ENCODE peak calls at places on chromosome 12, in seven cellular contexts. One of them, this sample, is unnamed.

GRCh38 chr12:89756638-89757321 is 48.1 kb upstream of the ATP2B1 start:
- DNase-seq in transverse colon: no peak
- DNase-seq in endodermal cell: no peak
- DNase-seq in cardiac fibroblast: peak; percentile 100
- DNase-seq in GM13976: peak; percentile 79
- DNase-seq in adrenal gland: peak; percentile 39
- DNase-seq in upper lobe of left lung: no peak
- DNase-seq in this sample: no peak

GRCh38 chr12:11861155-11861863 is 209.4 kb upstream of the BCL2L14 start:
- DNase-seq in transverse colon: no peak
- DNase-seq in endodermal cell: peak; percentile 84
- DNase-seq in cardiac fibroblast: no peak
- DNase-seq in GM13976: no peak
- DNase-seq in adrenal gland: no peak
- DNase-seq in upper lobe of left lung: no peak
- DNase-seq in this sample: no peak

GRCh38 chr12:18723752-18724151 is 14.1 kb downstream of the PLCZ1 start:
- DNase-seq in transverse colon: no peak
- DNase-seq in endodermal cell: no peak
- DNase-seq in cardiac fibroblast: peak; percentile 87
- DNase-seq in GM13976: no peak
- DNase-seq in adrenal gland: no peak
- DNase-seq in upper lobe of left lung: peak; percentile 39
- DNase-seq in this sample: no peak

GRCh38 chr12:94265966-94266365 is 117.6 kb downstream of the PLXNC1 start:
- DNase-seq in transverse colon: no peak
- DNase-seq in endodermal cell: no peak
- DNase-seq in cardiac fibroblast: no peak
- DNase-seq in GM13976: no peak
- DNase-seq in adrenal gland: no peak
- DNase-seq in upper lobe of left lung: no peak
- DNase-seq in this sample: no peak

GRCh38 chr12:18850752-18851151 is 112.8 kb downstream of the CAPZA3 start:
- DNase-seq in transverse colon: no peak
- DNase-seq in endodermal cell: no peak
- DNase-seq in cardiac fibroblast: no peak
- DNase-seq in GM13976: no peak
- DNase-seq in adrenal gland: no peak
- DNase-seq in upper lobe of left lung: no peak
- DNase-seq in this sample: no peak

GRCh38 chr12:27031531-27031930 is 9.2 kb downstream of the MED21 start:
- DNase-seq in transverse colon: no peak
- DNase-seq in endodermal cell: no peak
- DNase-seq in cardiac fibroblast: no peak
- DNase-seq in GM13976: no peak
- DNase-seq in adrenal gland: no peak
- DNase-seq in upper lobe of left lung: no peak
- DNase-seq in this sample: no peak

GRCh38 chr12:1928439-1929121 is 10.1 kb upstream of the CACNA2D4 start:
- DNase-seq in transverse colon: no peak
- DNase-seq in endodermal cell: peak; percentile 48
- DNase-seq in cardiac fibroblast: no peak
- DNase-seq in GM13976: no peak
- DNase-seq in adrenal gland: peak; percentile 11
- DNase-seq in upper lobe of left lung: no peak
- DNase-seq in this sample: peak; percentile 27

GRCh38 chr12:116979109-116979508 is 68.4 kb downstream of the FBXW8 start:
- DNase-seq in transverse colon: no peak
- DNase-seq in endodermal cell: peak; percentile 47
- DNase-seq in cardiac fibroblast: no peak
- DNase-seq in GM13976: no peak
- DNase-seq in adrenal gland: no peak
- DNase-seq in upper lobe of left lung: no peak
- DNase-seq in this sample: no peak

GRCh38 chr12:114685869-114686268 is 1.9 kb upstream of the TBX3 start:
- DNase-seq in transverse colon: no peak
- DNase-seq in endodermal cell: peak; percentile 82
- DNase-seq in cardiac fibroblast: no peak
- DNase-seq in GM13976: no peak
- DNase-seq in adrenal gland: no peak
- DNase-seq in upper lobe of left lung: no peak
- DNase-seq in this sample: no peak

GRCh38 chr12:24008166-24008565 is 58.7 kb upstream of the SOX5 start:
- DNase-seq in transverse colon: no peak
- DNase-seq in endodermal cell: no peak
- DNase-seq in cardiac fibroblast: no peak
- DNase-seq in GM13976: no peak
- DNase-seq in adrenal gland: no peak
- DNase-seq in upper lobe of left lung: no peak
- DNase-seq in this sample: no peak

GRCh38 chr12:32995623-32996022 is 99.0 kb upstream of the PKP2 start:
- DNase-seq in transverse colon: no peak
- DNase-seq in endodermal cell: no peak
- DNase-seq in cardiac fibroblast: no peak
- DNase-seq in GM13976: no peak
- DNase-seq in adrenal gland: no peak
- DNase-seq in upper lobe of left lung: no peak
- DNase-seq in this sample: no peak

GRCh38 chr12:98345308-98345876 is 170.0 kb upstream of the TMPO start:
- DNase-seq in transverse colon: no peak
- DNase-seq in endodermal cell: no peak
- DNase-seq in cardiac fibroblast: no peak
- DNase-seq in GM13976: no peak
- DNase-seq in adrenal gland: no peak
- DNase-seq in upper lobe of left lung: no peak
- DNase-seq in this sample: no peak

GRCh38 chr12:2793561-2793960 is 1.2 kb upstream of the FKBP4 start:
- DNase-seq in transverse colon: no peak
- DNase-seq in endodermal cell: no peak
- DNase-seq in cardiac fibroblast: no peak
- DNase-seq in GM13976: no peak
- DNase-seq in adrenal gland: no peak
- DNase-seq in upper lobe of left lung: no peak
- DNase-seq in this sample: no peak

GRCh38 chr12:6807170-6807569 is 14.5 kb upstream of the GPR162 start:
- DNase-seq in transverse colon: no peak
- DNase-seq in endodermal cell: no peak
- DNase-seq in cardiac fibroblast: peak; percentile 22
- DNase-seq in GM13976: no peak
- DNase-seq in adrenal gland: no peak
- DNase-seq in upper lobe of left lung: no peak
- DNase-seq in this sample: no peak

GRCh38 chr12:16555630-16556029 is 50.3 kb downstream of the LMO3 start:
- DNase-seq in transverse colon: no peak
- DNase-seq in endodermal cell: peak; percentile 64
- DNase-seq in cardiac fibroblast: peak; percentile 88
- DNase-seq in GM13976: no peak
- DNase-seq in adrenal gland: no peak
- DNase-seq in upper lobe of left lung: no peak
- DNase-seq in this sample: no peak

GRCh38 chr12:587132-587531 is 76.1 kb downstream of the NINJ2 start:
- DNase-seq in transverse colon: no peak
- DNase-seq in endodermal cell: no peak
- DNase-seq in cardiac fibroblast: no peak
- DNase-seq in GM13976: no peak
- DNase-seq in adrenal gland: no peak
- DNase-seq in upper lobe of left lung: peak; percentile 0
- DNase-seq in this sample: no peak

GRCh38 chr12:67068773-67069450 is 200.2 kb upstream of the CAND1 start:
- DNase-seq in transverse colon: peak; percentile 64
- DNase-seq in endodermal cell: peak; percentile 93
- DNase-seq in cardiac fibroblast: peak; percentile 13
- DNase-seq in GM13976: peak; percentile 59
- DNase-seq in adrenal gland: peak; percentile 20
- DNase-seq in upper lobe of left lung: no peak
- DNase-seq in this sample: peak; percentile 40

GRCh38 chr12:94263011-94263786 is 114.8 kb downstream of the PLXNC1 start:
- DNase-seq in transverse colon: peak; percentile 33
- DNase-seq in endodermal cell: peak; percentile 61
- DNase-seq in cardiac fibroblast: no peak
- DNase-seq in GM13976: peak; percentile 67
- DNase-seq in adrenal gland: peak; percentile 51
- DNase-seq in upper lobe of left lung: peak; percentile 33
- DNase-seq in this sample: no peak

GRCh38 chr12:94140556-94140955 is 7.8 kb upstream of the PLXNC1 start:
- DNase-seq in transverse colon: peak; percentile 36
- DNase-seq in endodermal cell: peak; percentile 93
- DNase-seq in cardiac fibroblast: peak; percentile 35
- DNase-seq in GM13976: peak; percentile 65
- DNase-seq in adrenal gland: no peak
- DNase-seq in upper lobe of left lung: peak; percentile 32
- DNase-seq in this sample: no peak

GRCh38 chr12:2341871-2342270 is 289.1 kb downstream of the CACNA1C start:
- DNase-seq in transverse colon: no peak
- DNase-seq in endodermal cell: no peak
- DNase-seq in cardiac fibroblast: peak; percentile 79
- DNase-seq in GM13976: no peak
- DNase-seq in adrenal gland: no peak
- DNase-seq in upper lobe of left lung: no peak
- DNase-seq in this sample: no peak

GRCh38 chr12:70692681-70693288 is 55.6 kb upstream of the PTPRB start:
- DNase-seq in transverse colon: no peak
- DNase-seq in endodermal cell: no peak
- DNase-seq in cardiac fibroblast: peak; percentile 64
- DNase-seq in GM13976: no peak
- DNase-seq in adrenal gland: no peak
- DNase-seq in upper lobe of left lung: no peak
- DNase-seq in this sample: no peak
- TF ChIP-seq CTCF in transverse colon: no peak
- TF ChIP-seq CTCF in endodermal cell: peak; percentile 75
- TF ChIP-seq CTCF in cardiac fibroblast: peak; percentile 65
- TF ChIP-seq CTCF in GM13976: no peak
- TF ChIP-seq CTCF in adrenal gland: peak; percentile 20
- TF ChIP-seq CTCF in upper lobe of left lung: peak; percentile 47
- TF ChIP-seq CTCF in this sample: no peak

DNA sequence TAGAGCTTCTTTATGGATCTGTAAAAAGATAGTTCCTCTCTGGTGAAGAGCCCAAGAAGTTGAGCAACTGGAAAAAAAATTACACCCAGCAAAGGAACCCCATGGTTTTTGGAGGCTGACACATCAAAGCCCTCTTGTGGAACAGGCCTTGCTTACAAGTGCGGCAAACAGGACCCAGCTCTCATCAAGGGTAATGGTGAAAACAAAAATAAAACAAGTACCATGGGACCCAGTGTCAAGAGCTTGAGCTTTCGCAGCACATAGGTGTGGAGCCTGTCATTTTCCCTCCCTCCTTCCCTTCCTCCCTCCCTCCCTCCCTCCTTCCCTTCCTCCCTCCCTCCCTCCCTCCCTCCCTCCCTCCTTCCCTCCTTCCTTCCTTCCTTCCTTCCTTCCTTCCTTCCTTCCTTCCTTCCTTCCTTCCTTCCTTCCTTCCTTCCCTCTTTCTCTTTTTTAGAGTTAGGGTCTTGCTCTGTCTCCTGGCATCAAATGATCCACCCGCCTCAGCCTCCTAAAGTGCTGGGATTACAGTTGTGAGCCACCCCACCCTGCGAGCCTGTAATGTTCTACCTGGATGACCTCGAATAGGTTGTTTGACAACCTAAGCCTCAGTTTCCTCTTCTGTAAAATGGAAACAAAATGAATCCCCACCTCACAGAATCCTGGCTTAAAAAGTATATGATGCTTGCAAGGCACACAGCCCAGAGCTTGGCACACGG is 114.3 kb upstream of the RPH3A start:
- DNase-seq in transverse colon: no peak
- DNase-seq in endodermal cell: no peak
- DNase-seq in cardiac fibroblast: no peak
- DNase-seq in GM13976: no peak
- DNase-seq in adrenal gland: no peak
- DNase-seq in upper lobe of left lung: no peak
- DNase-seq in this sample: no peak
- TF ChIP-seq CTCF in transverse colon: no peak
- TF ChIP-seq CTCF in endodermal cell: peak; percentile 27
- TF ChIP-seq CTCF in cardiac fibroblast: no peak
- TF ChIP-seq CTCF in GM13976: no peak
- TF ChIP-seq CTCF in adrenal gland: no peak
- TF ChIP-seq CTCF in upper lobe of left lung: no peak
- TF ChIP-seq CTCF in this sample: no peak

DNA sequence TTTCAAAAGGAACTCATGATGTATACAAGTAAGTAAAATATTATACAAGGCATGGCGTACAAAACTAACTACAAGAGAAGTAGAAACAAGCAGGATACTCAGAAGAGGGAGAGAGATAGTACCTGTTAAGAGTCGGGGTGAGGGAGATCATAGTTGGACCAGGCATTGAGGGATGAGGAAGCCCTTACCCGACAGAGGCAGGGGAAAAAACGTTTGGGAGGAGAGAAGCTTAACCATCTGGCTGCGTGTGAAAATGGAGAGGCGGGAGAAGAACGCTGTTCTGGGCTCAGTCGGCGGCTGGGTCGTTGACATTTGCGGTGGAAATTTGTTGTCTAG is 575 bp upstream of the FMNL3 start:
- DNase-seq in transverse colon: no peak
- DNase-seq in endodermal cell: no peak
- DNase-seq in cardiac fibroblast: no peak
- DNase-seq in GM13976: no peak
- DNase-seq in adrenal gland: no peak
- DNase-seq in upper lobe of left lung: no peak
- DNase-seq in this sample: no peak
- TF ChIP-seq CTCF in transverse colon: peak; percentile 25
- TF ChIP-seq CTCF in endodermal cell: peak; percentile 18
- TF ChIP-seq CTCF in cardiac fibroblast: no peak
- TF ChIP-seq CTCF in GM13976: no peak
- TF ChIP-seq CTCF in adrenal gland: no peak
- TF ChIP-seq CTCF in upper lobe of left lung: peak; percentile 9
- TF ChIP-seq CTCF in this sample: peak; percentile 6

GRCh38 chr12:28536088-28536487 is 345.8 kb downstream of the CCDC91 start:
- DNase-seq in transverse colon: no peak
- DNase-seq in endodermal cell: no peak
- DNase-seq in cardiac fibroblast: peak; percentile 92
- DNase-seq in GM13976: no peak
- DNase-seq in adrenal gland: no peak
- DNase-seq in upper lobe of left lung: no peak
- DNase-seq in this sample: no peak
- TF ChIP-seq CTCF in transverse colon: no peak
- TF ChIP-seq CTCF in endodermal cell: no peak
- TF ChIP-seq CTCF in cardiac fibroblast: peak; percentile 29
- TF ChIP-seq CTCF in GM13976: no peak
- TF ChIP-seq CTCF in adrenal gland: no peak
- TF ChIP-seq CTCF in upper lobe of left lung: no peak
- TF ChIP-seq CTCF in this sample: no peak